ENCODE peak calls at places on chromosomes 3 and 15, in seven cellular contexts. One of them, this sample, is unnamed.
A peak's percentile ranks its signal among the peaks of the same experiment; 100 is the strongest.

GRCh38 chr3:100114413-100115030 is at the start of gene FILIP1L:
- DNase-seq in HCT116: no peak
- DNase-seq in uterus: no peak
- DNase-seq in breast epithelium: no peak
- DNase-seq in body of pancreas: no peak
- DNase-seq in spleen: no peak
- DNase-seq in tibial nerve: no peak
- DNase-seq in this sample: no peak

GRCh38 chr3:33218446-33219174 is at the start of gene SUSD5:
- DNase-seq in tibial nerve: no peak
- DNase-seq in breast epithelium: no peak
- DNase-seq in HCT116: no peak
- DNase-seq in uterus: no peak
- DNase-seq in spleen: no peak
- DNase-seq in body of pancreas: no peak
- DNase-seq in this sample: no peak

GRCh38 chr3:129908417-129908816 is 14.9 kb upstream of the TMCC1 start:
- DNase-seq in tibial nerve: no peak
- DNase-seq in breast epithelium: no peak
- DNase-seq in uterus: no peak
- DNase-seq in HCT116: no peak
- DNase-seq in body of pancreas: peak; percentile 49
- DNase-seq in spleen: no peak
- DNase-seq in this sample: no peak

GRCh38 chr3:24060055-24060454 is 115.0 kb downstream of the NR1D2 start:
- DNase-seq in tibial nerve: no peak
- DNase-seq in HCT116: no peak
- DNase-seq in breast epithelium: peak; percentile 54
- DNase-seq in spleen: no peak
- DNase-seq in uterus: no peak
- DNase-seq in body of pancreas: no peak
- DNase-seq in this sample: no peak

GRCh38 chr15:82750831-82751181 is 41.1 kb upstream of the AP3B2 start:
- DNase-seq in spleen: no peak
- DNase-seq in uterus: no peak
- DNase-seq in body of pancreas: no peak
- DNase-seq in HCT116: no peak
- DNase-seq in breast epithelium: no peak
- DNase-seq in tibial nerve: no peak
- DNase-seq in this sample: no peak

GRCh38 chr15:95429345-95429744 is 901.2 kb upstream of the NR2F2 start:
- DNase-seq in body of pancreas: no peak
- DNase-seq in spleen: no peak
- DNase-seq in HCT116: no peak
- DNase-seq in tibial nerve: no peak
- DNase-seq in breast epithelium: no peak
- DNase-seq in uterus: no peak
- DNase-seq in this sample: no peak

GRCh38 chr3:73393005-73393404 is 231.7 kb downstream of the PDZRN3 start:
- DNase-seq in uterus: no peak
- DNase-seq in HCT116: no peak
- DNase-seq in breast epithelium: no peak
- DNase-seq in tibial nerve: no peak
- DNase-seq in body of pancreas: no peak
- DNase-seq in spleen: no peak
- DNase-seq in this sample: no peak

GRCh38 chr3:16860234-16860633 is 24.5 kb upstream of the PLCL2 start:
- DNase-seq in HCT116: no peak
- DNase-seq in body of pancreas: no peak
- DNase-seq in spleen: no peak
- DNase-seq in uterus: no peak
- DNase-seq in breast epithelium: no peak
- DNase-seq in tibial nerve: no peak
- DNase-seq in this sample: no peak

GRCh38 chr15:26287381-26287780 is 424.3 kb upstream of the ATP10A start:
- DNase-seq in HCT116: no peak
- DNase-seq in spleen: no peak
- DNase-seq in breast epithelium: no peak
- DNase-seq in tibial nerve: no peak
- DNase-seq in body of pancreas: no peak
- DNase-seq in uterus: no peak
- DNase-seq in this sample: no peak
- H3K4me3 ChIP-seq in HCT116: no peak overlapping the region
- H3K4me3 ChIP-seq in spleen: no peak overlapping the region
- H3K4me3 ChIP-seq in breast epithelium: no peak overlapping the region
- H3K4me3 ChIP-seq in tibial nerve: no peak overlapping the region
- H3K4me3 ChIP-seq in body of pancreas: no peak overlapping the region
- H3K4me3 ChIP-seq in uterus: no peak overlapping the region
- H3K4me3 ChIP-seq in this sample: no peak overlapping the region

GRCh38 chr15:89593018-89593417 is 17.7 kb downstream of the TICRR start:
- DNase-seq in tibial nerve: no peak
- DNase-seq in HCT116: no peak
- DNase-seq in breast epithelium: no peak
- DNase-seq in spleen: no peak
- DNase-seq in uterus: no peak
- DNase-seq in body of pancreas: no peak
- DNase-seq in this sample: no peak
- TF ChIP-seq CTCF in tibial nerve: no peak
- TF ChIP-seq CTCF in HCT116: no peak
- TF ChIP-seq CTCF in breast epithelium: no peak
- TF ChIP-seq CTCF in spleen: no peak
- TF ChIP-seq CTCF in uterus: no peak
- TF ChIP-seq CTCF in body of pancreas: no peak
- TF ChIP-seq CTCF in this sample: no peak

GRCh38 chr3:58074997-58075396 is 66.8 kb downstream of the FLNB start:
- DNase-seq in breast epithelium: no peak
- DNase-seq in body of pancreas: no peak
- DNase-seq in uterus: no peak
- DNase-seq in tibial nerve: no peak
- DNase-seq in spleen: no peak
- DNase-seq in HCT116: no peak
- DNase-seq in this sample: no peak

GRCh38 chr3:58073315-58074125 is 65.3 kb downstream of the FLNB start:
- DNase-seq in uterus: no peak
- DNase-seq in body of pancreas: no peak
- DNase-seq in breast epithelium: no peak
- DNase-seq in tibial nerve: no peak
- DNase-seq in HCT116: no peak
- DNase-seq in spleen: no peak
- DNase-seq in this sample: no peak

GRCh38 chr3:58072046-58072445 is 63.8 kb downstream of the FLNB start:
- DNase-seq in tibial nerve: no peak
- DNase-seq in uterus: no peak
- DNase-seq in HCT116: no peak
- DNase-seq in breast epithelium: no peak
- DNase-seq in body of pancreas: no peak
- DNase-seq in spleen: no peak
- DNase-seq in this sample: no peak

GRCh38 chr3:58071480-58071971 is 63.3 kb downstream of the FLNB start:
- DNase-seq in spleen: no peak
- DNase-seq in uterus: no peak
- DNase-seq in body of pancreas: peak; percentile 37
- DNase-seq in breast epithelium: no peak
- DNase-seq in tibial nerve: no peak
- DNase-seq in HCT116: no peak
- DNase-seq in this sample: peak; percentile 61

DNA sequence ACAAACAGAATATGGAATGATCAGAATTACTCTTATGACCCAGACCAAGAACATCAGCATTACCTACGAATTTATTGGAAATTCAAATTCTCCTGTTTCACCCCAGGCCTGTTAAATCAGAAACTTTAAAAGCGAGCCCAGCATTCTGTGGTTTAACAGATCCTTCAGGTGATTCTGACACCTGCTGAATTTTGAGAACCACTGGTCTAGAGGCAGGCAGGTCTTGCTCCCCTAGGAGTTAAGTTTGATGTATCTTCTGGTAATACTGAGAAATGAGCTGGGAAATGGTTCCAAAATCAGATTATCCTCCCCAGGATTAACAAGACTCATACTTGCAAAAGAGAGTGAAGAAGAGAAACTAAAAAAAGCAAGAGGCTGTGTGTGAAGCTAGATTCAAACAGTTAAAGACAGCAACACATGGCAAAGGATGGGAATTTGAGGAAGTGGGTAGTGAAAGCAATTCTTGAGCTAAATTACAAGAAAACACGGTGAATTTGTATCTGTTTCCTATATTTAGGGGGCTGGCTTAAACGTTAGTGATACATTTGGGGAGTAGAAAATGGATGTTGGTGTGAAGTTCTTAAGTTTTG is 66.0 kb downstream of the FLNB start:
- DNase-seq in body of pancreas: no peak
- DNase-seq in uterus: no peak
- DNase-seq in tibial nerve: no peak
- DNase-seq in spleen: no peak
- DNase-seq in breast epithelium: no peak
- DNase-seq in HCT116: no peak
- DNase-seq in this sample: no peak
- TF ChIP-seq POLR2A in body of pancreas: no peak
- TF ChIP-seq POLR2A in uterus: no peak
- TF ChIP-seq POLR2A in tibial nerve: no peak
- TF ChIP-seq POLR2A in spleen: no peak
- TF ChIP-seq POLR2A in breast epithelium: no peak
- TF ChIP-seq POLR2A in HCT116: no peak
- TF ChIP-seq POLR2A in this sample: no peak

GRCh38 chr3:133490468-133491351 is 82.8 kb upstream of the CDV3 start:
- DNase-seq in body of pancreas: no peak
- DNase-seq in breast epithelium: no peak
- DNase-seq in HCT116: no peak
- DNase-seq in uterus: no peak
- DNase-seq in tibial nerve: no peak
- DNase-seq in spleen: peak; percentile 90
- DNase-seq in this sample: no peak
- H3K4me3 ChIP-seq in body of pancreas: no peak overlapping the region
- H3K4me3 ChIP-seq in breast epithelium: no peak overlapping the region
- H3K4me3 ChIP-seq in HCT116: no peak overlapping the region
- H3K4me3 ChIP-seq in uterus: no peak overlapping the region
- H3K4me3 ChIP-seq in tibial nerve: no peak overlapping the region
- H3K4me3 ChIP-seq in spleen: no peak overlapping the region
- H3K4me3 ChIP-seq in this sample: no peak overlapping the region

GRCh38 chr3:61236556-61236955 is 14.7 kb downstream of the FHIT start:
- DNase-seq in tibial nerve: no peak
- DNase-seq in body of pancreas: no peak
- DNase-seq in HCT116: no peak
- DNase-seq in uterus: no peak
- DNase-seq in spleen: no peak
- DNase-seq in breast epithelium: no peak
- DNase-seq in this sample: no peak

GRCh38 chr3:61237858-61238257 is 13.4 kb downstream of the FHIT start:
- DNase-seq in uterus: no peak
- DNase-seq in spleen: no peak
- DNase-seq in body of pancreas: no peak
- DNase-seq in breast epithelium: no peak
- DNase-seq in HCT116: no peak
- DNase-seq in tibial nerve: no peak
- DNase-seq in this sample: no peak

GRCh38 chr3:61239871-61240270 is 11.4 kb downstream of the FHIT start:
- DNase-seq in HCT116: no peak
- DNase-seq in spleen: no peak
- DNase-seq in breast epithelium: no peak
- DNase-seq in tibial nerve: no peak
- DNase-seq in body of pancreas: peak; percentile 41
- DNase-seq in uterus: no peak
- DNase-seq in this sample: no peak
- TF ChIP-seq CTCF in HCT116: no peak
- TF ChIP-seq CTCF in spleen: no peak
- TF ChIP-seq CTCF in breast epithelium: no peak
- TF ChIP-seq CTCF in tibial nerve: no peak
- TF ChIP-seq CTCF in body of pancreas: no peak
- TF ChIP-seq CTCF in uterus: no peak
- TF ChIP-seq CTCF in this sample: no peak

GRCh38 chr15:85311647-85312046 is 68.8 kb upstream of the AKAP13 start:
- DNase-seq in body of pancreas: no peak
- DNase-seq in HCT116: no peak
- DNase-seq in tibial nerve: no peak
- DNase-seq in spleen: no peak
- DNase-seq in breast epithelium: no peak
- DNase-seq in uterus: no peak
- DNase-seq in this sample: no peak

GRCh38 chr15:85313339-85313738 is 67.1 kb upstream of the AKAP13 start:
- DNase-seq in HCT116: no peak
- DNase-seq in tibial nerve: no peak
- DNase-seq in uterus: no peak
- DNase-seq in spleen: no peak
- DNase-seq in breast epithelium: no peak
- DNase-seq in body of pancreas: no peak
- DNase-seq in this sample: no peak

GRCh38 chr15:85314139-85314538 is 66.3 kb upstream of the AKAP13 start:
- DNase-seq in spleen: no peak
- DNase-seq in breast epithelium: no peak
- DNase-seq in HCT116: no peak
- DNase-seq in body of pancreas: no peak
- DNase-seq in tibial nerve: no peak
- DNase-seq in uterus: no peak
- DNase-seq in this sample: no peak

GRCh38 chr15:85312925-85313324 is 67.5 kb upstream of the AKAP13 start:
- DNase-seq in uterus: no peak
- DNase-seq in HCT116: no peak
- DNase-seq in spleen: no peak
- DNase-seq in body of pancreas: no peak
- DNase-seq in tibial nerve: no peak
- DNase-seq in breast epithelium: no peak
- DNase-seq in this sample: no peak

GRCh38 chr15:85312486-85312885 is 67.9 kb upstream of the AKAP13 start:
- DNase-seq in spleen: no peak
- DNase-seq in breast epithelium: no peak
- DNase-seq in body of pancreas: no peak
- DNase-seq in HCT116: no peak
- DNase-seq in uterus: no peak
- DNase-seq in tibial nerve: no peak
- DNase-seq in this sample: no peak
- TF ChIP-seq POLR2A in spleen: no peak
- TF ChIP-seq POLR2A in breast epithelium: no peak
- TF ChIP-seq POLR2A in body of pancreas: no peak
- TF ChIP-seq POLR2A in HCT116: no peak
- TF ChIP-seq POLR2A in uterus: no peak
- TF ChIP-seq POLR2A in tibial nerve: no peak
- TF ChIP-seq POLR2A in this sample: no peak

GRCh38 chr3:149534671-149535394 is 60.3 kb downstream of the TM4SF4 start:
- DNase-seq in body of pancreas: peak; percentile 27
- DNase-seq in uterus: no peak
- DNase-seq in breast epithelium: peak; percentile 53
- DNase-seq in spleen: no peak
- DNase-seq in HCT116: no peak
- DNase-seq in tibial nerve: no peak
- DNase-seq in this sample: no peak
- H3K4me3 ChIP-seq in body of pancreas: no peak overlapping the region
- H3K4me3 ChIP-seq in uterus: peak overlapping the region; percentile 3
- H3K4me3 ChIP-seq in breast epithelium: no peak overlapping the region
- H3K4me3 ChIP-seq in spleen: no peak overlapping the region
- H3K4me3 ChIP-seq in HCT116: no peak overlapping the region
- H3K4me3 ChIP-seq in tibial nerve: peak overlapping the region; percentile 19
- H3K4me3 ChIP-seq in this sample: no peak overlapping the region

GRCh38 chr15:79185199-79185598 is 94.6 kb upstream of the RASGRF1 start:
- DNase-seq in uterus: no peak
- DNase-seq in spleen: no peak
- DNase-seq in breast epithelium: no peak
- DNase-seq in body of pancreas: no peak
- DNase-seq in HCT116: peak; percentile 50
- DNase-seq in tibial nerve: no peak
- DNase-seq in this sample: peak; percentile 69
- TF ChIP-seq CTCF in uterus: no peak
- TF ChIP-seq CTCF in spleen: no peak
- TF ChIP-seq CTCF in breast epithelium: no peak
- TF ChIP-seq CTCF in body of pancreas: no peak
- TF ChIP-seq CTCF in HCT116: peak; percentile 65
- TF ChIP-seq CTCF in tibial nerve: no peak
- TF ChIP-seq CTCF in this sample: no peak

This sample was measured in lower leg skin.